ENCODE peak calls at places on chromosomes 6 and 20, in ten cellular contexts. J, O, U, P, H, N, Y, X, Z and Q are unnamed samples.

GRCh38 chr6:157078326-157078725 is 245.0 kb downstream of the TMEM242 start:
- DNase-seq in J (no peak), O (no peak), U (no peak), P (no peak), H (no peak), N (no peak), Y (no peak), X (no peak), Z (no peak), Q (no peak)

GRCh38 chr6:133964052-133964451 is 11.0 kb downstream of the TBPL1 start:
- DNase-seq in J (peak), O (no peak), U (no peak), P (peak), H (no peak), N (no peak), Y (no peak), X (peak), Z (no peak), Q (no peak)

GRCh38 chr6:139853302-139853992 is 479.0 kb upstream of the CITED2 start:
- DNase-seq in J (peak), O (no peak), U (no peak), P (peak), H (no peak), N (no peak), Y (no peak), X (no peak), Z (no peak), Q (no peak)

GRCh38 chr6:46491201-46491788 is at the start of gene RCAN2:
- DNase-seq in J (no peak), O (peak), U (peak), P (peak), H (peak), N (peak), Y (peak), X (peak), Z (peak), Q (peak)

GRCh38 chr6:121823437-121823851 is 388.0 kb downstream of the GJA1 start:
- DNase-seq in J (peak), O (no peak), U (no peak), P (peak), H (no peak), N (no peak), Y (no peak), X (peak), Z (no peak), Q (no peak)

GRCh38 chr6:144899161-144899560 is 614.0 kb downstream of the UTRN start:
- DNase-seq in J (peak), O (no peak), U (no peak), P (peak), H (no peak), N (no peak), Y (no peak), X (peak), Z (no peak), Q (no peak)

GRCh38 chr6:37882292-37882691 is 62.8 kb downstream of the ZFAND3 start:
- DNase-seq in J (no peak), O (no peak), U (no peak), P (no peak), H (no peak), N (no peak), Y (no peak), X (no peak), Z (no peak), Q (no peak)

GRCh38 chr6:1610497-1611321 is 994 bp downstream of the FOXC1 start:
- DNase-seq in J (no peak), O (no peak), U (no peak), P (peak), H (no peak), N (no peak), Y (no peak), X (no peak), Z (no peak), Q (no peak)

GRCh38 chr6:19734519-19734918 is 102.7 kb upstream of the ID4 start:
- DNase-seq in J (no peak), O (no peak), U (no peak), P (no peak), H (no peak), N (no peak), Y (no peak), X (no peak), Z (no peak), Q (no peak)

GRCh38 chr20:49415005-49415663 is 67.3 kb downstream of the KCNB1 start:
- DNase-seq in J (no peak), O (no peak), U (no peak), P (no peak), H (no peak), N (peak), Y (no peak), X (no peak), Z (no peak), Q (no peak)

GRCh38 chr6:158810149-158811095 is 8.7 kb downstream of the EZR start:
- DNase-seq in J (no peak), O (no peak), U (no peak), P (no peak), H (no peak), N (no peak), Y (no peak), X (no peak), Z (no peak), Q (no peak)

GRCh38 chr6:7267521-7268091 is 45.4 kb downstream of the SSR1 start:
- DNase-seq in J (peak), O (peak), U (no peak), P (peak), H (no peak), N (no peak), Y (peak), X (peak), Z (peak), Q (peak)

GRCh38 chr6:162179196-162179951 is 548.2 kb downstream of the PRKN start:
- DNase-seq in J (no peak), O (no peak), U (no peak), P (no peak), H (no peak), N (no peak), Y (no peak), X (no peak), Z (no peak), Q (no peak)

GRCh38 chr6:125904871-125905270 is 51.7 kb upstream of the HINT3 start:
- DNase-seq in J (no peak), O (no peak), U (no peak), P (peak), H (no peak), N (no peak), Y (no peak), X (peak), Z (peak), Q (no peak)

GRCh38 chr6:21596379-21597242 is 3.1 kb downstream of the SOX4 start:
- DNase-seq in J (no peak), O (peak), U (peak), P (peak), H (peak), N (peak), Y (no peak), X (peak), Z (peak), Q (peak)

GRCh38 chr6:25714765-25715164 is 39.8 kb upstream of the SLC17A4 start:
- DNase-seq in J (no peak), O (no peak), U (no peak), P (no peak), H (no peak), N (no peak), Y (no peak), X (no peak), Z (no peak), Q (no peak)

GRCh38 chr6:30768634-30769087 is 24.3 kb upstream of the IER3 start:
- DNase-seq in J (no peak), O (no peak), U (no peak), P (peak), H (no peak), N (no peak), Y (no peak), X (no peak), Z (no peak), Q (no peak)

GRCh38 chr6:1613631-1614447 is 4.1 kb downstream of the FOXC1 start:
- DNase-seq in J (no peak), O (no peak), U (no peak), P (peak), H (peak), N (no peak), Y (no peak), X (no peak), Z (no peak), Q (no peak)

GRCh38 chr6:76940186-76940585 is 523.1 kb downstream of the HTR1B start:
- DNase-seq in J (no peak), O (no peak), U (no peak), P (peak), H (no peak), N (no peak), Y (no peak), X (peak), Z (no peak), Q (no peak)

GRCh38 chr20:38883081-38883980 is 42.9 kb upstream of the FAM83D start:
- DNase-seq in J (no peak), O (no peak), U (peak), P (peak), H (peak), N (no peak), Y (peak), X (peak), Z (peak), Q (no peak)

GRCh38 chr6:30877419-30878262 is 6.7 kb upstream of the DDR1 start:
- DNase-seq in J (peak), O (peak), U (peak), P (peak), H (peak), N (peak), Y (peak), X (peak), Z (peak), Q (peak)

GRCh38 chr6:12576389-12576788 is 140.2 kb upstream of the PHACTR1 start:
- DNase-seq in J (no peak), O (no peak), U (no peak), P (peak), H (no peak), N (no peak), Y (no peak), X (peak), Z (no peak), Q (no peak)

GRCh38 chr6:79750806-79751205 is 119.7 kb downstream of the SH3BGRL2 start:
- DNase-seq in J (no peak), O (no peak), U (no peak), P (no peak), H (no peak), N (no peak), Y (no peak), X (no peak), Z (no peak), Q (no peak)

GRCh38 chr6:134600671-134601070 is 282.8 kb upstream of the SGK1 start:
- DNase-seq in J (no peak), O (no peak), U (no peak), P (no peak), H (no peak), N (no peak), Y (no peak), X (no peak), Z (no peak), Q (no peak)

GRCh38 chr20:48329676-48330644 is 497.8 kb downstream of the PREX1 start:
- DNase-seq in J (no peak), O (no peak), U (no peak), P (peak), H (no peak), N (no peak), Y (no peak), X (peak), Z (no peak), Q (no peak)

GRCh38 chr6:150735340-150735851 is 130.1 kb upstream of the MTHFD1L start:
- DNase-seq in J (no peak), O (no peak), U (no peak), P (no peak), H (no peak), N (no peak), Y (no peak), X (no peak), Z (no peak), Q (no peak)

GRCh38 chr6:100062621-100063020 is 68.6 kb upstream of the MCHR2 start:
- DNase-seq in J (no peak), O (no peak), U (no peak), P (no peak), H (no peak), N (no peak), Y (no peak), X (no peak), Z (no peak), Q (no peak)

GRCh38 chr6:10180138-10181074 is 234.5 kb downstream of the TFAP2A start:
- DNase-seq in J (no peak), O (no peak), U (no peak), P (no peak), H (no peak), N (no peak), Y (no peak), X (no peak), Z (no peak), Q (no peak)

GRCh38 chr6:157813757-157814455 is 9.1 kb upstream of the SNX9 start:
- DNase-seq in J (peak), O (no peak), U (no peak), P (peak), H (no peak), N (no peak), Y (no peak), X (peak), Z (peak), Q (no peak)

GRCh38 chr6:44925100-44925739 is 402.9 kb upstream of the RUNX2 start:
- DNase-seq in J (no peak), O (no peak), U (no peak), P (peak), H (no peak), N (no peak), Y (no peak), X (peak), Z (no peak), Q (no peak)

GRCh38 chr6:98957440-98957839 is 9.7 kb upstream of the FBXL4 start:
- DNase-seq in J (peak), O (no peak), U (no peak), P (peak), H (no peak), N (no peak), Y (no peak), X (peak), Z (peak), Q (no peak)

DNA sequence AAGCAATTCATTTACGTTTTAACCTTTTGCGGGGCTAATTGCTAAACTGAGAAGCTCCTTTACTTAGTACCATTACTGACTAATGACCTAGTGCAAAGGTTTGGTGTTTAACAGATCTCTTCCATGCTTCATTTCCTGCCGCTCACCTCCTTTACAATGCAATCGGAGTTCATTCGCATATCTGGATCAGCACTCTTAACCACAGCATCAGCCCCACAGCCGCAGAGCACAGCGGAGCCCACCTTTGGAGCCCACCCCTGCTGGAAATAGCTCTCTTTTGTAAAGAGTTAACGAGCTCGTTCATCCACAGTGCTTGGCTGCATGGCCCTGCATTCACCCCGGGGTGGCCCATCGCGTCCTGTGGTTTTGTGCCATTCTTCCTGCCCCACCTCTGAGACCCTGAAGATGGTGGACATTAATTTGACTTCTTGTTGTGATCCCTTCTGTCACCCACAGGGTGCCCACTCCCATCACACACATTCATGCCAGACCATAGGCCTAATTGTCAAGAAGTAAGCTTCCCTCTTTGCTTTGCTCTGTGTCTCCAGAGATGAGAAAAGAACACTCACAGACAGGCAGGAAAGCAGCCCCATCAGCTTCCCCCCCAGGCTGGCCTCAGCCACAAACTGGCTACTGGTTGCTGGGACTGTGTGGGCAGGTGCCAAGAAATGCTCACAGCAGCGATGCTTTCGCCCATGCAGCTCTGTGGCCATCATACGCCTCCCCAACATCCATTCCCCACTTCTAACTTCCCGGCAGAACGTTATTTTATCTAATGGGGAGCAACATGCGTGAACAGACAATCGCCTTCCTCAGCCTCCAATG is 167.1 kb downstream of the LRFN2 start:
- DNase-seq in J (no peak), O (no peak), U (no peak), P (no peak), H (no peak), N (no peak), Y (no peak), X (no peak), Z (no peak), Q (no peak)
- H3K4me3 ChIP-seq in J (no peak), O (no peak), U (no peak), P (no peak), H (no peak), N (no peak), Y (no peak), X (no peak), Z (no peak), Q (no peak)

GRCh38 chr6:73579851-73580246 is 59.0 kb upstream of the EEF1A1 start:
- DNase-seq in J (peak), O (peak), U (no peak), P (peak), H (peak), N (peak), Y (no peak), X (peak), Z (peak), Q (no peak)
- H3K4me3 ChIP-seq in J (peak), O (no peak), U (peak), P (peak), H (peak), N (peak), Y (peak), X (peak), Z (peak), Q (peak)

GRCh38 chr6:35677456-35677855 is 11.3 kb downstream of the FKBP5 start:
- DNase-seq in J (no peak), O (no peak), U (no peak), P (no peak), H (no peak), N (no peak), Y (no peak), X (no peak), Z (no peak), Q (no peak)

GRCh38 chr6:35681298-35681697 is 7.4 kb downstream of the FKBP5 start:
- DNase-seq in J (no peak), O (no peak), U (no peak), P (no peak), H (no peak), N (no peak), Y (no peak), X (no peak), Z (no peak), Q (no peak)

GRCh38 chr6:35678021-35678654 is 10.6 kb downstream of the FKBP5 start:
- DNase-seq in J (no peak), O (no peak), U (no peak), P (peak), H (no peak), N (no peak), Y (no peak), X (no peak), Z (no peak), Q (no peak)

GRCh38 chr6:35678814-35679213 is 9.9 kb downstream of the FKBP5 start:
- DNase-seq in J (no peak), O (no peak), U (no peak), P (no peak), H (no peak), N (no peak), Y (no peak), X (no peak), Z (no peak), Q (no peak)

GRCh38 chr6:35679399-35679798 is 9.3 kb downstream of the FKBP5 start:
- DNase-seq in J (no peak), O (no peak), U (no peak), P (no peak), H (no peak), N (no peak), Y (no peak), X (no peak), Z (no peak), Q (no peak)
- H3K4me3 ChIP-seq in J (no peak), O (no peak), U (no peak), P (no peak), H (no peak), N (no peak), Y (no peak), X (no peak), Z (no peak), Q (no peak)

GRCh38 chr6:154733610-154734379 is 579 bp downstream of the SCAF8 start:
- DNase-seq in J (peak), O (peak), U (peak), P (peak), H (peak), N (peak), Y (peak), X (peak), Z (peak), Q (peak)

GRCh38 chr6:154736613-154737259 is 3.5 kb downstream of the SCAF8 start:
- DNase-seq in J (no peak), O (no peak), U (no peak), P (no peak), H (no peak), N (no peak), Y (no peak), X (no peak), Z (no peak), Q (no peak)

GRCh38 chr6:154740658-154741057 is 7.4 kb downstream of the SCAF8 start:
- DNase-seq in J (no peak), O (no peak), U (no peak), P (no peak), H (no peak), N (no peak), Y (no peak), X (no peak), Z (no peak), Q (no peak)

GRCh38 chr6:154737424-154737823 is 4.2 kb downstream of the SCAF8 start:
- DNase-seq in J (no peak), O (no peak), U (no peak), P (no peak), H (no peak), N (no peak), Y (no peak), X (no peak), Z (no peak), Q (no peak)

GRCh38 chr6:154738561-154738961 is 5.3 kb downstream of the SCAF8 start:
- DNase-seq in J (no peak), O (no peak), U (no peak), P (peak), H (no peak), N (no peak), Y (no peak), X (peak), Z (no peak), Q (no peak)
- H3K4me3 ChIP-seq in J (no peak), O (no peak), U (no peak), P (no peak), H (no peak), N (no peak), Y (no peak), X (no peak), Z (no peak), Q (no peak)

GRCh38 chr6:106359989-106360409 is 518 bp upstream of the CRYBG1 start:
- DNase-seq in J (no peak), O (no peak), U (no peak), P (no peak), H (no peak), N (no peak), Y (no peak), X (no peak), Z (no peak), Q (no peak)
- H3K4me3 ChIP-seq in J (peak), O (peak), U (peak), P (peak), H (no peak), N (no peak), Y (peak), X (no peak), Z (peak), Q (peak)

GRCh38 chr6:48747040-48747439 is 636.0 kb upstream of the PTCHD4 start:
- DNase-seq in J (no peak), O (no peak), U (no peak), P (peak), H (no peak), N (no peak), Y (no peak), X (peak), Z (no peak), Q (no peak)
- H3K4me3 ChIP-seq in J (no peak), O (no peak), U (no peak), P (no peak), H (no peak), N (no peak), Y (no peak), X (no peak), Z (no peak), Q (no peak)

DNA sequence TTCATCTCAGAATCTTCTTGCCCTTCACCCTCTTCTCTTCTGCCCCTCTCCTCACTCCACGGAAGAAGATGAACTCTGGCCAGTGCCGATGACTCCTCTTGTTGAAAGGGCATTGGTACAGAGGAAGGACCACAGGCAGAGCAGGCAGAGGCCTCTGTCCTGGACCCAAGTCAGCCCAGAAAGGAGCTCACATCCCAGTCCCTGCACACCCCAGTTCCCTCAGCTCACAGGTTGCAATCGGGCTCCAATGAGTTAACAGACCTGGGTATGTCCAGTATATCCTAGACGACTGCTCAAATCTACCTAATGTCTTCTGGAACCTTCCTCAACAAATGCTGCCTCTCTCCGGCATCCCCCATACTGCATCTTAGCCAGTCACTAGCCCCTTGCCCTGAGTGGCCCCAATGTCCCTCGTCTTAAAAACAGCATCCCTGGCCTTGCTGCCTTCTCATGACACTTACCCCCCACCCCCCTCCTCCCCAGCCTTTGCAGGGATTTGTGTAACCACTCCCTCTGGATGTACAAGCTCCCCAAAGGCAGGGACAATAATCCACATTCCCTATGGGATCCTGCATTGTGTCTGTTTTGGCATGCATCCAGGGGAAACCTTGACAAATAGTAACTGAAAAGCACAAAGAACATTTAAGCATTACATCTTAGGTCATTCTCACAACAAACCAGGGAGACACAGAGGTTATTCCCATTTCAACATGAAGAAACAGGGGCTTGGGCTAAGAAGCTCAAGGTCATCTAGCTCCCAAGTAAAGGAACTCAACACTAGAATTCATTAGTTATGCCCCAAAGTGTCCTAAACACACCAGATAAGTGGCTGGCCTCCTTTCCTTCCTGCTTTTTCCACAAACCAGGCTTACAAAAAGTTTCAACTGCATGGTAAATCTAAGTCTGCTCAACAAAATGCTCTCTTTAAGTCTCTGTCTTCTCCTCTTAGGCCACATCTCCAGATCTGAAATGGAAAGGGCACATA is 45.1 kb downstream of the TRERF1 start:
- DNase-seq in J (no peak), O (no peak), U (no peak), P (peak), H (peak), N (no peak), Y (no peak), X (peak), Z (no peak), Q (no peak)
- H3K4me3 ChIP-seq in J (no peak), O (no peak), U (no peak), P (peak), H (no peak), N (no peak), Y (no peak), X (no peak), Z (no peak), Q (peak)